ENCODE peak calls at places on chromosomes 6 and 20, in five cellular contexts. I is ovary, H is epithelial cell of esophagus, F is IMR-90, R is WTC11. Z is an unnamed sample.

GRCh38 chr6:394641-395289 is 3.2 kb downstream of the IRF4 start:
- DNase-seq in I (no peak), H (no peak), F (no peak), R (no peak), Z (no peak)

GRCh38 chr20:1718604-1719384 is 61.2 kb upstream of the SIRPG start:
- DNase-seq in I (no peak), H (peak), F (peak), R (no peak), Z (no peak)

GRCh38 chr6:138562691-138563090 is 63.4 kb upstream of the NHSL1 start:
- DNase-seq in I (no peak), H (no peak), F (no peak), R (no peak), Z (no peak)

GRCh38 chr6:129785081-129785755 is 75.2 kb upstream of the ARHGAP18 start:
- DNase-seq in I (no peak), H (peak), F (peak), R (no peak), Z (no peak)

GRCh38 chr6:115783402-115784061 is 277.2 kb downstream of the FRK start:
- DNase-seq in I (no peak), H (peak), F (no peak), R (no peak), Z (no peak)

GRCh38 chr6:29968130-29968529 is 25.8 kb downstream of the HLA-A start:
- DNase-seq in I (no peak), H (peak), F (peak), R (no peak), Z (no peak)

GRCh38 chr6:56357616-56358373 is 110.4 kb upstream of the COL21A1 start:
- DNase-seq in I (no peak), H (peak), F (peak), R (no peak), Z (no peak)

GRCh38 chr20:63032861-63033634 is 26.3 kb upstream of the BHLHE23 start:
- DNase-seq in I (no peak), H (no peak), F (no peak), R (peak), Z (peak)

GRCh38 chr6:113411006-113411405 is 446.1 kb upstream of the MARCKS start:
- DNase-seq in I (no peak), H (peak), F (no peak), R (no peak), Z (no peak)

GRCh38 chr6:110270166-110270565 is 88.0 kb downstream of the METTL24 start:
- DNase-seq in I (no peak), H (no peak), F (peak), R (peak), Z (no peak)

GRCh38 chr6:1230689-1231605 is 81.0 kb upstream of the FOXQ1 start:
- DNase-seq in I (no peak), H (peak), F (no peak), R (no peak), Z (no peak)

GRCh38 chr6:154731296-154732218 is 1.7 kb upstream of the SCAF8 start:
- DNase-seq in I (no peak), H (no peak), F (no peak), R (no peak), Z (no peak)

GRCh38 chr6:50927816-50928215 is 109.1 kb downstream of the TFAP2B start:
- DNase-seq in I (no peak), H (no peak), F (no peak), R (no peak), Z (no peak)

DNA sequence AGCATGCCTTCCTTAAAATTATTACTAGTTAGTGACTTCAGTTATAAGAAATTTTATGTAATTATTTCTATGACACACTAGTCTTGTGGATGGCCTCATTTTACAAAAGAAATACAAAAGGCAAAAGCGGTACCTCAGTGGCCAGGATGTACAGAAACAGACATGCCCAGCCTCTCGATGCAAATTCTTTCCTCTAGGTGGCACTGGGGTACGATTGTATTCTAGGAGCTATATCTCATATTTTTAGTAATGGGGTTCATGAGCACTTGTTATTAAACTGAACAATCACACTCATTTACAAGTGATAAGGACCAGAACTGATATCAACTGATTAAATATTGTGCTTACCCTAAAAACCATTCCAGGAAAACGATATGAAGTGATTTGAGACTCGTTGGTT is 59.8 kb downstream of the SOD2 start:
- DNase-seq in I (no peak), H (peak), F (peak), R (peak), Z (peak)
- TF ChIP-seq CTCF in I (no peak), H (peak), F (peak), R (peak), Z (no peak)

GRCh38 chr6:32166411-32167061 is 2.1 kb downstream of the EGFL8 start:
- DNase-seq in I (peak), H (no peak), F (no peak), R (peak), Z (no peak)
- TF ChIP-seq CTCF in I (no peak), H (no peak), F (peak), R (no peak), Z (no peak)

GRCh38 chr6:147508871-147509608 is 550 bp downstream of the SAMD5 start:
- DNase-seq in I (no peak), H (no peak), F (no peak), R (peak), Z (peak)
- TF ChIP-seq CTCF in I (no peak), H (no peak), F (peak), R (no peak), Z (peak)

GRCh38 chr6:169271158-169271936 is 17.7 kb upstream of the THBS2 start:
- DNase-seq in I (no peak), H (no peak), F (no peak), R (peak), Z (no peak)

GRCh38 chr6:169269180-169270076 is 15.8 kb upstream of the THBS2 start:
- DNase-seq in I (peak), H (peak), F (peak), R (no peak), Z (no peak)

GRCh38 chr6:169274761-169275160 is 21.1 kb upstream of the THBS2 start:
- DNase-seq in I (no peak), H (no peak), F (peak), R (no peak), Z (no peak)

GRCh38 chr6:169277619-169278018 is 24.0 kb upstream of the THBS2 start:
- DNase-seq in I (no peak), H (no peak), F (no peak), R (no peak), Z (no peak)

DNA sequence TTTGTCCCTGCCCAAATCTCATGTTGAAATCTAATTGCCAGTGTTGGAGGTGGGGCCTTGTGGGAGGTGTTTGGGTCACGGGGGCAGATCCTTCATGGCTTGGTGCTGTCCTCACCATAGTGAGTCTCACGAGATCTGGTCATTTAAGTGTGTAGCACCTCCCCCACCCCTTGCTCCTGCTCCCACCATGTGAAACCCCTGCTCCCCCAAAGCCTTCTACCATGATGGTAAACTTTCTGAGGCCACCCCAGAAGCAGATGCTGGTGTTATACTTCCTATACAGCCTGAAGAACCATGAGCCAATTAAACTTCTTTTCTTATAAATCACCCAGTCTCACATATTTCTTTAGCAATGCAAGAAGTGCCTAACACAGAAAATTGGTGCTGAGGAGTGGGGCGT is 19.9 kb upstream of the THBS2 start:
- DNase-seq in I (no peak), H (no peak), F (no peak), R (no peak), Z (no peak)
- TF ChIP-seq CTCF in I (no peak), H (no peak), F (no peak), R (no peak), Z (no peak)